ENCODE peak calls at places on chromosomes 2 and 18, in seven cellular contexts. O is IMR-90, N is GM23338, I is Karpas-422, X is GM23248, J is trophoblast cell, H is K562. E is an unnamed sample.

GRCh38 chr2:168467729-168468128 is 11.7 kb downstream of the CERS6 start:
- DNase-seq in O (no peak), N (no peak), I (no peak), X (no peak), J (no peak), H (no peak), E (no peak)

GRCh38 chr2:7133521-7133920 is 216.3 kb downstream of the RNF144A start:
- DNase-seq in O (no peak), N (peak; percentile 41), I (peak; percentile 48), X (peak; percentile 33), J (no peak), H (peak; percentile 5), E (no peak)

GRCh38 chr2:54572636-54573531 is 116.8 kb downstream of the SPTBN1 start:
- DNase-seq in O (peak; percentile 91), N (no peak), I (no peak), X (peak; percentile 68), J (peak; percentile 7), H (no peak), E (no peak)

GRCh38 chr2:99085400-99085799 is 56.1 kb upstream of the C2orf15 start:
- DNase-seq in O (no peak), N (peak; percentile 21), I (peak; percentile 70), X (peak; percentile 32), J (no peak), H (peak; percentile 33), E (peak; percentile 38)

GRCh38 chr18:12571617-12572016 is 86.3 kb downstream of the SPIRE1 start:
- DNase-seq in O (no peak), N (no peak), I (no peak), X (no peak), J (no peak), H (no peak), E (no peak)

GRCh38 chr2:152781210-152781609 is 62.8 kb downstream of the ARL6IP6 start:
- DNase-seq in O (no peak), N (no peak), I (no peak), X (no peak), J (no peak), H (no peak), E (no peak)

GRCh38 chr2:104213758-104214157 is 640.2 kb upstream of the POU3F3 start:
- DNase-seq in O (no peak), N (peak; percentile 33), I (no peak), X (no peak), J (no peak), H (no peak), E (peak; percentile 51)

GRCh38 chr18:9987355-9987754 is 73.5 kb downstream of the VAPA start:
- DNase-seq in O (no peak), N (no peak), I (no peak), X (no peak), J (peak; percentile 73), H (no peak), E (no peak)

GRCh38 chr2:16079637-16080036 is 139.3 kb downstream of the MYCN start:
- DNase-seq in O (no peak), N (no peak), I (no peak), X (no peak), J (no peak), H (no peak), E (no peak)

GRCh38 chr2:10053351-10053750 is 10.0 kb downstream of the KLF11 start:
- DNase-seq in O (no peak), N (no peak), I (no peak), X (no peak), J (no peak), H (no peak), E (no peak)

GRCh38 chr2:7194950-7195349 is 277.7 kb downstream of the RNF144A start:
- DNase-seq in O (no peak), N (no peak), I (no peak), X (no peak), J (no peak), H (no peak), E (no peak)

GRCh38 chr2:119231975-119232665 is 8.5 kb downstream of the STEAP3 start:
- DNase-seq in O (peak; percentile 74), N (no peak), I (no peak), X (peak; percentile 84), J (no peak), H (no peak), E (no peak)

GRCh38 chr18:55878224-55878623 is 290.2 kb upstream of the TCF4 start:
- DNase-seq in O (peak; percentile 58), N (no peak), I (no peak), X (peak; percentile 66), J (no peak), H (no peak), E (no peak)

GRCh38 chr18:43714346-43715010 is 437.2 kb upstream of the SYT4 start:
- DNase-seq in O (no peak), N (no peak), I (no peak), X (no peak), J (no peak), H (no peak), E (peak; percentile 4)

GRCh38 chr2:111659361-111660281 is 224.4 kb downstream of the ANAPC1 start:
- DNase-seq in O (peak; percentile 85), N (peak; percentile 75), I (no peak), X (peak; percentile 92), J (peak; percentile 75), H (peak; percentile 26), E (no peak)

GRCh38 chr2:134155134-134155533 is 98.7 kb upstream of the MGAT5 start:
- DNase-seq in O (no peak), N (no peak), I (peak; percentile 54), X (no peak), J (no peak), H (no peak), E (no peak)

GRCh38 chr2:17756629-17757028 is 2.7 kb downstream of the GEN1 start:
- DNase-seq in O (peak; percentile 53), N (no peak), I (no peak), X (peak; percentile 50), J (no peak), H (no peak), E (no peak)

GRCh38 chr2:17754773-17755425 is 961 bp downstream of the GEN1 start:
- DNase-seq in O (no peak), N (no peak), I (no peak), X (peak; percentile 45), J (no peak), H (peak; percentile 55), E (peak; percentile 8)

GRCh38 chr2:17757321-17757720 is 3.4 kb downstream of the GEN1 start:
- DNase-seq in O (peak; percentile 20), N (no peak), I (no peak), X (peak; percentile 59), J (peak; percentile 0), H (no peak), E (no peak)

GRCh38 chr2:17759805-17760204 is 5.9 kb downstream of the GEN1 start:
- DNase-seq in O (no peak), N (no peak), I (no peak), X (no peak), J (no peak), H (no peak), E (no peak)

DNA sequence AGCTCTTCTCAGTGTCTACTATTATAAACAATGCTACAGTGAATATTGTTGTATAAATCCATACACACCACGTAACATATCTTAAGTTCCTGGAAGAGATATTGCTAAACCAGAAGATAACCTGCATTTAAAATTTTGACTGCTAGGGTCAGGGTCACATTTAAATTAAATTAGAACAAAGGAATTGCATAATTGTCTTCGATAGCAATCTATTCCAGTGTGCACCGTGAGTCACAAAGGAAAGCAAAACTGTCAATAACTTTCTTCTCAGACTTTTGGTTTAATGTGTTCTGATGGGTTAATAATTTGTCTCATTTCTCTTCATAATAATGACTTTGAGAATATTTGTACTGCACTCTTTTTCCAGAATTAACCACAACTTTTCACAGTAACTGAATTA is 4.2 kb downstream of the GEN1 start:
- DNase-seq in O (no peak), N (no peak), I (no peak), X (no peak), J (no peak), H (no peak), E (no peak)
- H3K4me2 ChIP-seq in O (peak overlapping the region; percentile 32), N (no peak overlapping the region), I (peak overlapping the region; percentile 92), X (peak overlapping the region; percentile 23), J (no peak overlapping the region), H (no peak overlapping the region), E (no peak overlapping the region)

DNA sequence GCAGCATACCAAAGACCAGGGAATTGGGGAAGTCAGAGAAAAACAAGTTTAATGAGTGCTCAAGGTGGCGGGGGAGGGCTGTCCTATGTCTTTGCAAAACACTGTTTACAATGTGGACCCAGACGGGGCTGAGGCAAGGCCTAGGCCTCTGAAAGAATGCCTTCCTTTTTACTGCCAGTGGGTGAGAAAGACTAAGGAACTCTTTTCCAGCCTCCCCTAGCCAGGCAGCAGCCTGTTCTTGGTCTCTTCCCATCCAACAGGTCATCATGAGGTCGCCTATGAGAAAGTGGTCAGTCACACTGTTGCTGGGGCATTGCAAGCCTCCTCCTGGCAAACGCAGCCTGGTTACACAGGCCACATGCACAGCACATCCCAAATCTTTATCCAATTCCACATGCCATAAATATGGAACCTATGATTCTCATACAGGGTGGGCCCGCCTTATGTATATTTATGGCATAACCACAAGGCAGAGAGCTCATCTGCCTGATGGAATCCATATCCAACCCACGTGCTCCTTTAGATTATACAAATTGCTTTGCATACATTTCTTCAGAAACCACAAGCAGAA is 48.5 kb downstream of the NRP2 start:
- DNase-seq in O (peak; percentile 78), N (peak; percentile 39), I (no peak), X (peak; percentile 51), J (no peak), H (no peak), E (no peak)
- H3K4me1 ChIP-seq in O (peaks cover 42% of the 10 kb centered on the region), N (peaks cover 41% of the 10 kb centered on the region), I (peaks cover 4% of the 10 kb centered on the region), X (peaks cover 35% of the 10 kb centered on the region), J (peaks cover 19% of the 10 kb centered on the region), H (no peaks in the 10 kb centered on the region), E (peaks cover 64% of the 10 kb centered on the region)

DNA sequence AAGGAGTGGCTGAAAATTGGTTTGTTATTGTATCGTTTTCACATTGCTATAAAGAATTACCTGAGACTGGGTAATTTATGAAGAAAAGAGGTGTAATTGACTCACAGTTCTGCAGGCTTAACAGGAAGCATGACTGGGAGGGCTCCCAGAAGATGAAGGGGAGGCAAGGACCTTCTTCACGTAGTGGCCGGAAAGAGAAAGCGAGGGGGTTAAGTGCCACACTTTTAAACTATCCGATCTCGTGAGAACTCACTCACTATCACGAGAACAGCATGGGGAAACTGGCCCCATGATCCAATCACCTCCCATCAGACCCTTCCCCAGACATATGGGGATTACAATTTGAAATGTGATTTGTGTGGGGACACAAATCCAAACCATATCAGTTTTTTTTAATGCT is 81.6 kb downstream of the FBXO15 start:
- DNase-seq in O (no peak), N (no peak), I (no peak), X (no peak), J (no peak), H (no peak), E (no peak)
- H3K4me2 ChIP-seq in O (no peak overlapping the region), N (no peak overlapping the region), I (no peak overlapping the region), X (no peak overlapping the region), J (no peak overlapping the region), H (no peak overlapping the region), E (no peak overlapping the region)

DNA sequence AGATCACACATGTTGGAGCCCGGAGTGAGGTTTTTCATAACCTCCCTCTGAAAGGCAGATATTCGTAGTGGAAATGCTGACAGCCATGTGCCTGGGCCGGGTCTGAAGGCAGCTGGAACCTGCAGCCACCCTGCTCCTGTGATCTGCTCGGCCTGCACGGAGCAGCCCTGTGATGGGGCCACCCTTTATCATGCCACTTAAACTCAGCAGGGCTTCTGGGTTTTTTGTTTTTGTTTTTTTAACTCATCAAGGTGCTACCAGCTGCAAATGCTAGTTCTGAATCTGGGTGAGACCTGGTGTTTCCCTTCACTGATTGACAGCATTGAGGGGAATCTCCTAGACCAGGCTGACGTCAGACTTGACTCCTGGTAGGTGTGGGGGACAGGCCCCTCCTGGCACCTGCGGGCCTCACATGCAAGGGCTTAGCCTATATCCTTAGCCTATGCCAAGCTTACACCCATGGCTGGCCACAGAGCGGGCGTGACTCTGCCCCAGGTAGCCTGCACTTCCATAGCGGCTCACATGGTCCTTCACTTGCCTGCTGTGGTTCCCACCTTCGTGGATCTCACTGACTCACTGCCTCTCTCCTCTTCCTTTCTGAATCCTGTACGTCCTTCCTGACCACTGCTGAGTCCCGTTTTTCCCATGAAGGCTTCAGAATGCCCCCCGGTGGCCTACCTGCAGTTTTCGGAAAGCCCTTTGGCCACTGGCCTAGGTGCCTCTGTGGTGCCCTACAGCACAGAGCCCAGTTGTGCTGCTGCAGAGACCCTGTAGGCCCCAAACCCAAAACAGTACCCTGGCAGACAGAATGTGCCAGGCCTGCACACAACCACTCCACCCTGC is 217.2 kb downstream of the SEPTIN10 start:
- DNase-seq in O (no peak), N (peak; percentile 37), I (no peak), X (no peak), J (no peak), H (no peak), E (no peak)
- H3K4me1 ChIP-seq in O (no peaks in the 10 kb centered on the region), N (no peaks in the 10 kb centered on the region), I (no peaks in the 10 kb centered on the region), X (no peaks in the 10 kb centered on the region), J (no peaks in the 10 kb centered on the region), H (no peaks in the 10 kb centered on the region), E (peaks cover 7% of the 10 kb centered on the region)